ENCODE peak calls at places on chromosome 21, in six cellular contexts. One of them, this sample, is unnamed.

GRCh38 chr21:15423676-15424445 is 305.9 kb upstream of the USP25 start:
- DNase-seq in NCI-H1092: no peak
- DNase-seq in SJSA1: no peak
- DNase-seq in tibial nerve: no peak
- DNase-seq in activated CD8-positive, alpha-beta T cell treated with anti-CD3 and anti-CD28 coated beads for 36 hours: no peak
- DNase-seq in choroid plexus epithelial cell: no peak
- DNase-seq in this sample: no peak

GRCh38 chr21:37462087-37462861 is 95.7 kb downstream of the DYRK1A start:
- DNase-seq in NCI-H1092: no peak
- DNase-seq in SJSA1: no peak
- DNase-seq in tibial nerve: no peak
- DNase-seq in activated CD8-positive, alpha-beta T cell treated with anti-CD3 and anti-CD28 coated beads for 36 hours: no peak
- DNase-seq in choroid plexus epithelial cell: no peak
- DNase-seq in this sample: no peak

GRCh38 chr21:32726742-32727477 is 903 bp downstream of the SYNJ1 start:
- DNase-seq in NCI-H1092: no peak
- DNase-seq in SJSA1: no peak
- DNase-seq in tibial nerve: peak; percentile 11
- DNase-seq in activated CD8-positive, alpha-beta T cell treated with anti-CD3 and anti-CD28 coated beads for 36 hours: peak; percentile 24
- DNase-seq in choroid plexus epithelial cell: peak; percentile 41
- DNase-seq in this sample: peak; percentile 16

GRCh38 chr21:28445081-28445830 is 547.4 kb downstream of the LTN1 start:
- DNase-seq in NCI-H1092: no peak
- DNase-seq in SJSA1: no peak
- DNase-seq in tibial nerve: no peak
- DNase-seq in activated CD8-positive, alpha-beta T cell treated with anti-CD3 and anti-CD28 coated beads for 36 hours: no peak
- DNase-seq in choroid plexus epithelial cell: peak; percentile 64
- DNase-seq in this sample: no peak

GRCh38 chr21:14531927-14532326 is 14.2 kb downstream of the SAMSN1 start:
- DNase-seq in NCI-H1092: no peak
- DNase-seq in SJSA1: no peak
- DNase-seq in tibial nerve: no peak
- DNase-seq in activated CD8-positive, alpha-beta T cell treated with anti-CD3 and anti-CD28 coated beads for 36 hours: peak; percentile 50
- DNase-seq in choroid plexus epithelial cell: no peak
- DNase-seq in this sample: no peak

GRCh38 chr21:45386728-45387371 is 18.1 kb upstream of the COL18A1 start:
- DNase-seq in NCI-H1092: no peak
- DNase-seq in SJSA1: peak; percentile 81
- DNase-seq in tibial nerve: peak; percentile 57
- DNase-seq in activated CD8-positive, alpha-beta T cell treated with anti-CD3 and anti-CD28 coated beads for 36 hours: no peak
- DNase-seq in choroid plexus epithelial cell: peak; percentile 94
- DNase-seq in this sample: no peak

GRCh38 chr21:41918561-41919358 is 35.1 kb downstream of the C2CD2 start:
- DNase-seq in NCI-H1092: no peak
- DNase-seq in SJSA1: no peak
- DNase-seq in tibial nerve: no peak
- DNase-seq in activated CD8-positive, alpha-beta T cell treated with anti-CD3 and anti-CD28 coated beads for 36 hours: no peak
- DNase-seq in choroid plexus epithelial cell: no peak
- DNase-seq in this sample: no peak

GRCh38 chr21:23394458-23394857 is 2212.8 kb downstream of the MRPL39 start:
- DNase-seq in NCI-H1092: no peak
- DNase-seq in SJSA1: no peak
- DNase-seq in tibial nerve: no peak
- DNase-seq in activated CD8-positive, alpha-beta T cell treated with anti-CD3 and anti-CD28 coated beads for 36 hours: no peak
- DNase-seq in choroid plexus epithelial cell: no peak
- DNase-seq in this sample: no peak

GRCh38 chr21:44416193-44416592 is 39.1 kb upstream of the LRRC3 start:
- DNase-seq in NCI-H1092: no peak
- DNase-seq in SJSA1: no peak
- DNase-seq in tibial nerve: no peak
- DNase-seq in activated CD8-positive, alpha-beta T cell treated with anti-CD3 and anti-CD28 coated beads for 36 hours: no peak
- DNase-seq in choroid plexus epithelial cell: no peak
- DNase-seq in this sample: no peak

GRCh38 chr21:15195768-15196167 is 131.0 kb upstream of the NRIP1 start:
- DNase-seq in NCI-H1092: no peak
- DNase-seq in SJSA1: no peak
- DNase-seq in tibial nerve: no peak
- DNase-seq in activated CD8-positive, alpha-beta T cell treated with anti-CD3 and anti-CD28 coated beads for 36 hours: no peak
- DNase-seq in choroid plexus epithelial cell: no peak
- DNase-seq in this sample: no peak

GRCh38 chr21:45509566-45510465 is 32.4 kb downstream of the SLC19A1 start:
- DNase-seq in NCI-H1092: no peak
- DNase-seq in SJSA1: no peak
- DNase-seq in tibial nerve: no peak
- DNase-seq in activated CD8-positive, alpha-beta T cell treated with anti-CD3 and anti-CD28 coated beads for 36 hours: no peak
- DNase-seq in choroid plexus epithelial cell: no peak
- DNase-seq in this sample: no peak

GRCh38 chr21:43269461-43269860 is 100.7 kb downstream of the CRYAA start:
- DNase-seq in NCI-H1092: no peak
- DNase-seq in SJSA1: no peak
- DNase-seq in tibial nerve: no peak
- DNase-seq in activated CD8-positive, alpha-beta T cell treated with anti-CD3 and anti-CD28 coated beads for 36 hours: peak; percentile 59
- DNase-seq in choroid plexus epithelial cell: no peak
- DNase-seq in this sample: no peak

GRCh38 chr21:44817914-44818635 is at the start of gene SUMO3:
- DNase-seq in NCI-H1092: peak; percentile 72
- DNase-seq in SJSA1: peak; percentile 90
- DNase-seq in tibial nerve: peak; percentile 74
- DNase-seq in activated CD8-positive, alpha-beta T cell treated with anti-CD3 and anti-CD28 coated beads for 36 hours: peak; percentile 82
- DNase-seq in choroid plexus epithelial cell: peak; percentile 83
- DNase-seq in this sample: peak; percentile 85

GRCh38 chr21:25857308-25858099 is 122.7 kb downstream of the GABPA start:
- DNase-seq in NCI-H1092: no peak
- DNase-seq in SJSA1: no peak
- DNase-seq in tibial nerve: no peak
- DNase-seq in activated CD8-positive, alpha-beta T cell treated with anti-CD3 and anti-CD28 coated beads for 36 hours: no peak
- DNase-seq in choroid plexus epithelial cell: no peak
- DNase-seq in this sample: no peak

GRCh38 chr21:44074315-44074958 is 32.8 kb upstream of the PWP2 start:
- DNase-seq in NCI-H1092: no peak
- DNase-seq in SJSA1: no peak
- DNase-seq in tibial nerve: no peak
- DNase-seq in activated CD8-positive, alpha-beta T cell treated with anti-CD3 and anti-CD28 coated beads for 36 hours: peak; percentile 25
- DNase-seq in choroid plexus epithelial cell: no peak
- DNase-seq in this sample: no peak

GRCh38 chr21:32534113-32534512 is 51.2 kb downstream of the TCP10L start:
- DNase-seq in NCI-H1092: no peak
- DNase-seq in SJSA1: no peak
- DNase-seq in tibial nerve: no peak
- DNase-seq in activated CD8-positive, alpha-beta T cell treated with anti-CD3 and anti-CD28 coated beads for 36 hours: no peak
- DNase-seq in choroid plexus epithelial cell: no peak
- DNase-seq in this sample: no peak

GRCh38 chr21:18468775-18469174 is 65.2 kb upstream of the TMPRSS15 start:
- DNase-seq in NCI-H1092: peak; percentile 4
- DNase-seq in SJSA1: no peak
- DNase-seq in tibial nerve: no peak
- DNase-seq in activated CD8-positive, alpha-beta T cell treated with anti-CD3 and anti-CD28 coated beads for 36 hours: no peak
- DNase-seq in choroid plexus epithelial cell: peak; percentile 22
- DNase-seq in this sample: no peak

GRCh38 chr21:17784604-17785402 is 34.4 kb downstream of the C21orf91 start:
- DNase-seq in NCI-H1092: no peak
- DNase-seq in SJSA1: no peak
- DNase-seq in tibial nerve: no peak
- DNase-seq in activated CD8-positive, alpha-beta T cell treated with anti-CD3 and anti-CD28 coated beads for 36 hours: peak; percentile 73
- DNase-seq in choroid plexus epithelial cell: no peak
- DNase-seq in this sample: no peak

GRCh38 chr21:39046236-39046911 is 136.9 kb downstream of the PSMG1 start:
- DNase-seq in NCI-H1092: no peak
- DNase-seq in SJSA1: no peak
- DNase-seq in tibial nerve: no peak
- DNase-seq in activated CD8-positive, alpha-beta T cell treated with anti-CD3 and anti-CD28 coated beads for 36 hours: no peak
- DNase-seq in choroid plexus epithelial cell: no peak
- DNase-seq in this sample: no peak

GRCh38 chr21:42469272-42469671 is 26.8 kb downstream of the RSPH1 start:
- DNase-seq in NCI-H1092: no peak
- DNase-seq in SJSA1: no peak
- DNase-seq in tibial nerve: no peak
- DNase-seq in activated CD8-positive, alpha-beta T cell treated with anti-CD3 and anti-CD28 coated beads for 36 hours: no peak
- DNase-seq in choroid plexus epithelial cell: no peak
- DNase-seq in this sample: no peak

GRCh38 chr21:36699546-36700294 is 805 bp downstream of the SIM2 start:
- DNase-seq in NCI-H1092: no peak
- DNase-seq in SJSA1: no peak
- DNase-seq in tibial nerve: no peak
- DNase-seq in activated CD8-positive, alpha-beta T cell treated with anti-CD3 and anti-CD28 coated beads for 36 hours: no peak
- DNase-seq in choroid plexus epithelial cell: no peak
- DNase-seq in this sample: no peak

GRCh38 chr21:34693192-34693810 is 24.5 kb downstream of the CLIC6 start:
- DNase-seq in NCI-H1092: peak; percentile 26
- DNase-seq in SJSA1: peak; percentile 61
- DNase-seq in tibial nerve: peak; percentile 47
- DNase-seq in activated CD8-positive, alpha-beta T cell treated with anti-CD3 and anti-CD28 coated beads for 36 hours: peak; percentile 68
- DNase-seq in choroid plexus epithelial cell: peak; percentile 80
- DNase-seq in this sample: peak; percentile 38

GRCh38 chr21:35138665-35139381 is 89.7 kb upstream of the RUNX1 start:
- DNase-seq in NCI-H1092: no peak
- DNase-seq in SJSA1: peak; percentile 66
- DNase-seq in tibial nerve: no peak
- DNase-seq in activated CD8-positive, alpha-beta T cell treated with anti-CD3 and anti-CD28 coated beads for 36 hours: peak; percentile 94
- DNase-seq in choroid plexus epithelial cell: peak; percentile 84
- DNase-seq in this sample: no peak

GRCh38 chr21:37623689-37624088 is 257.1 kb downstream of the DYRK1A start:
- DNase-seq in NCI-H1092: no peak
- DNase-seq in SJSA1: no peak
- DNase-seq in tibial nerve: no peak
- DNase-seq in activated CD8-positive, alpha-beta T cell treated with anti-CD3 and anti-CD28 coated beads for 36 hours: no peak
- DNase-seq in choroid plexus epithelial cell: no peak
- DNase-seq in this sample: no peak